ENCODE peak calls at places on chromosomes 13 and 19, in five cellular contexts. One of them, this sample, is unnamed.

GRCh38 chr13:110126391-110126961 is 180.5 kb downstream of the COL4A1 start:
- DNase-seq in tibial nerve: no peak
- DNase-seq in CD8-positive, alpha-beta memory T cell: no peak
- DNase-seq in CD4-positive, CD25-positive, alpha-beta regulatory T cell: no peak
- DNase-seq in RWPE2: no peak
- DNase-seq in this sample: peak

GRCh38 chr13:53017433-53017970 is 11.1 kb upstream of the OLFM4 start:
- DNase-seq in tibial nerve: no peak
- DNase-seq in CD8-positive, alpha-beta memory T cell: no peak
- DNase-seq in CD4-positive, CD25-positive, alpha-beta regulatory T cell: no peak
- DNase-seq in RWPE2: no peak
- DNase-seq in this sample: no peak

GRCh38 chr19:33864311-33864850 is 67.7 kb downstream of the KCTD15 start:
- DNase-seq in tibial nerve: no peak
- DNase-seq in CD8-positive, alpha-beta memory T cell: no peak
- DNase-seq in CD4-positive, CD25-positive, alpha-beta regulatory T cell: no peak
- DNase-seq in RWPE2: no peak
- DNase-seq in this sample: no peak

GRCh38 chr13:36778083-36778671 is 40.8 kb upstream of the RFXAP start:
- DNase-seq in tibial nerve: no peak
- DNase-seq in CD8-positive, alpha-beta memory T cell: no peak
- DNase-seq in CD4-positive, CD25-positive, alpha-beta regulatory T cell: no peak
- DNase-seq in RWPE2: no peak
- DNase-seq in this sample: no peak

GRCh38 chr19:45569619-45570421 is 14.8 kb downstream of the OPA3 start:
- DNase-seq in tibial nerve: no peak
- DNase-seq in CD8-positive, alpha-beta memory T cell: peak
- DNase-seq in CD4-positive, CD25-positive, alpha-beta regulatory T cell: peak
- DNase-seq in RWPE2: no peak
- DNase-seq in this sample: no peak

GRCh38 chr19:38409631-38410133 is 6.8 kb downstream of the FAM98C start:
- DNase-seq in tibial nerve: no peak
- DNase-seq in CD8-positive, alpha-beta memory T cell: no peak
- DNase-seq in CD4-positive, CD25-positive, alpha-beta regulatory T cell: no peak
- DNase-seq in RWPE2: no peak
- DNase-seq in this sample: no peak

GRCh38 chr13:45932611-45933182 is 81.1 kb upstream of the SIAH3 start:
- DNase-seq in tibial nerve: peak
- DNase-seq in CD8-positive, alpha-beta memory T cell: no peak
- DNase-seq in CD4-positive, CD25-positive, alpha-beta regulatory T cell: no peak
- DNase-seq in RWPE2: no peak
- DNase-seq in this sample: no peak

GRCh38 chr19:16234552-16235445 is 37.1 kb downstream of the AP1M1 start:
- DNase-seq in tibial nerve: no peak
- DNase-seq in CD8-positive, alpha-beta memory T cell: no peak
- DNase-seq in CD4-positive, CD25-positive, alpha-beta regulatory T cell: no peak
- DNase-seq in RWPE2: no peak
- DNase-seq in this sample: no peak

GRCh38 chr19:16828990-16829821 is at the start of gene SIN3B:
- DNase-seq in tibial nerve: peak
- DNase-seq in CD8-positive, alpha-beta memory T cell: peak
- DNase-seq in CD4-positive, CD25-positive, alpha-beta regulatory T cell: peak
- DNase-seq in RWPE2: no peak
- DNase-seq in this sample: peak

GRCh38 chr19:45160870-45161714 is at the start of gene NKPD1:
- DNase-seq in tibial nerve: no peak
- DNase-seq in CD8-positive, alpha-beta memory T cell: no peak
- DNase-seq in CD4-positive, CD25-positive, alpha-beta regulatory T cell: no peak
- DNase-seq in RWPE2: no peak
- DNase-seq in this sample: no peak

DNA sequence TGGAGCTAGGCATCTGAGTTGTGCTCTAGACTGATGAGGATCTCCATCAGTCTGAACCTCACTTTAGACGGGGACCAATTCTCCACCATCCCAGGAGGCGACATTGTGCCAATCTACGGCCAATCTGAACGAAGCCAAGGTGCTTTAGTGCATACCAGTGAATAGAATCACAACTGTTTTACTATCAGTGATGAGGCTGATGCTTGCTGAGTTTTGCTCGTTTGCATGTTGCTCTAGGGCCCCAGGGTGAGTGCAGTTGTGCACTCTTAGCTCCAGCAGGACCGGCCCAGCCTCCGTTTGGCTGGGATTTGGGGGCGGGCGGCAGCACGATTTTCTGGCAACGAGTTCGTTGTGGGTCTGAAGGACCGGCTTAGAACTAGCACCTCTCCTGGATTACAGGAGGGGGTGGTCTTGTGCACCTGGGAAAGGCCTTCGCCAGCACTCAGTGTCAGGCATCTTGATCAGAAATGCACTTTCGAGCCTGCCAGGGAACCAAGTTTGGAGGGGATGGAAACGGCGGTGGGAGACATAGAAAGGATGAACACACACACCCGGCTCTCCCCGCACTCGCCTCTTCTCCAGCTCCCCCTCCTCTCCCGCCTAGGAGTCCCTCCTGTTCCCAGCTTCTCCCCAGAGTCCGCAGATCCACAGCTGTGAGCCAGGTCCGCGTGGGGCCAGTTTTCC is 4.4 kb downstream of the GSX1 start:
- DNase-seq in tibial nerve: no peak
- DNase-seq in CD8-positive, alpha-beta memory T cell: no peak
- DNase-seq in CD4-positive, CD25-positive, alpha-beta regulatory T cell: no peak
- DNase-seq in RWPE2: no peak
- DNase-seq in this sample: no peak
- H3K4me3 ChIP-seq in tibial nerve: no peak
- H3K4me3 ChIP-seq in CD8-positive, alpha-beta memory T cell: no peak
- H3K4me3 ChIP-seq in CD4-positive, CD25-positive, alpha-beta regulatory T cell: no peak
- H3K4me3 ChIP-seq in RWPE2: no peak
- H3K4me3 ChIP-seq in this sample: no peak

GRCh38 chr19:6076291-6076665 is 34.0 kb downstream of the RFX2 start:
- DNase-seq in tibial nerve: no peak
- DNase-seq in CD8-positive, alpha-beta memory T cell: no peak
- DNase-seq in CD4-positive, CD25-positive, alpha-beta regulatory T cell: no peak
- DNase-seq in RWPE2: no peak
- DNase-seq in this sample: peak
- H3K27ac ChIP-seq in tibial nerve: no peak
- H3K27ac ChIP-seq in CD8-positive, alpha-beta memory T cell: no peak
- H3K27ac ChIP-seq in CD4-positive, CD25-positive, alpha-beta regulatory T cell: no peak
- H3K27ac ChIP-seq in RWPE2: peak
- H3K27ac ChIP-seq in this sample: peak

GRCh38 chr13:75763511-75763910 is 127.4 kb downstream of the LMO7 start:
- DNase-seq in tibial nerve: no peak
- DNase-seq in CD8-positive, alpha-beta memory T cell: no peak
- DNase-seq in CD4-positive, CD25-positive, alpha-beta regulatory T cell: no peak
- DNase-seq in RWPE2: no peak
- DNase-seq in this sample: no peak
- H3K4me3 ChIP-seq in tibial nerve: peak
- H3K4me3 ChIP-seq in CD8-positive, alpha-beta memory T cell: no peak
- H3K4me3 ChIP-seq in CD4-positive, CD25-positive, alpha-beta regulatory T cell: no peak
- H3K4me3 ChIP-seq in RWPE2: no peak
- H3K4me3 ChIP-seq in this sample: peak

DNA sequence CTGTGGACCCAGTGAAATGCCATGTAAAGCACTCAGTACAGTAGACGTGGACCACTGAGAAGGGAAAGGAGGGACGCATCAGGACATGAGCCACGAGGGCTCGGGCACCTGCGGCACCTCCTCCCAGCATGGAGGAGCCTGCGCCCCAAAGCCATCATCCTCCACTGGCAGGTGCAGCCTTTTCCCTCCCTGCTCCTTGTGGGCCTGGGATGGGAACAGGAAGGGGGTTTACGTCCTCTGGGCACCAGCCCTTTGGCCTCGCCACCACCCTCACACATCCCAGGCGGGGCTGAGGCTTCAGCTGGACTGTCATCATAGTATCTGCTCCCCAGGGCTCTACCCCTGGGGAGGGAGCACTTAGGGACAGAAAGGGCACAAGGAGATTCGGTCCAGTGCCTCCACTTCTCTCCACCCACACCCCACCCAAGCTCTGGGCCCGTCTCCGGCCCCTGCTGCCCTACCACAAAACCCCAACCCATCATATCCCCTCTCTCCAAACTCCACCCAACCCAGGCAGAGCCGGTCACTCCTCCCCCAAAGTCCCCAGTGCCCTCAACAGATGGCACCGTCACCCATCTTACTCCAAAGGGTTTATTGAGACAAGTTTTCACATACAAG is 2.1 kb upstream of the PRKD2 start:
- DNase-seq in tibial nerve: no peak
- DNase-seq in CD8-positive, alpha-beta memory T cell: no peak
- DNase-seq in CD4-positive, CD25-positive, alpha-beta regulatory T cell: no peak
- DNase-seq in RWPE2: peak
- DNase-seq in this sample: no peak
- H3K27ac ChIP-seq in tibial nerve: no peak
- H3K27ac ChIP-seq in CD8-positive, alpha-beta memory T cell: no peak
- H3K27ac ChIP-seq in CD4-positive, CD25-positive, alpha-beta regulatory T cell: peak
- H3K27ac ChIP-seq in RWPE2: peak
- H3K27ac ChIP-seq in this sample: no peak

GRCh38 chr19:40216777-40217026 is 1.5 kb downstream of the TTC9B start:
- DNase-seq in tibial nerve: no peak
- DNase-seq in CD8-positive, alpha-beta memory T cell: no peak
- DNase-seq in CD4-positive, CD25-positive, alpha-beta regulatory T cell: no peak
- DNase-seq in RWPE2: no peak
- DNase-seq in this sample: no peak

GRCh38 chr19:40217027-40217810 is 965 bp downstream of the TTC9B start:
- DNase-seq in tibial nerve: no peak
- DNase-seq in CD8-positive, alpha-beta memory T cell: no peak
- DNase-seq in CD4-positive, CD25-positive, alpha-beta regulatory T cell: peak
- DNase-seq in RWPE2: no peak
- DNase-seq in this sample: no peak

GRCh38 chr19:40216013-40216776 is 2.0 kb downstream of the TTC9B start:
- DNase-seq in tibial nerve: no peak
- DNase-seq in CD8-positive, alpha-beta memory T cell: no peak
- DNase-seq in CD4-positive, CD25-positive, alpha-beta regulatory T cell: no peak
- DNase-seq in RWPE2: no peak
- DNase-seq in this sample: no peak

GRCh38 chr19:40219721-40220276 is 1.6 kb upstream of the TTC9B start:
- DNase-seq in tibial nerve: no peak
- DNase-seq in CD8-positive, alpha-beta memory T cell: no peak
- DNase-seq in CD4-positive, CD25-positive, alpha-beta regulatory T cell: no peak
- DNase-seq in RWPE2: no peak
- DNase-seq in this sample: no peak

GRCh38 chr19:40217921-40218890 is at the start of gene TTC9B:
- DNase-seq in tibial nerve: no peak
- DNase-seq in CD8-positive, alpha-beta memory T cell: peak
- DNase-seq in CD4-positive, CD25-positive, alpha-beta regulatory T cell: peak
- DNase-seq in RWPE2: no peak
- DNase-seq in this sample: no peak
- H3K4me3 ChIP-seq in tibial nerve: no peak
- H3K4me3 ChIP-seq in CD8-positive, alpha-beta memory T cell: no peak
- H3K4me3 ChIP-seq in CD4-positive, CD25-positive, alpha-beta regulatory T cell: no peak
- H3K4me3 ChIP-seq in RWPE2: no peak
- H3K4me3 ChIP-seq in this sample: peak

GRCh38 chr19:50549059-50549926 is 18.9 kb downstream of the LRRC4B start:
- DNase-seq in tibial nerve: no peak
- DNase-seq in CD8-positive, alpha-beta memory T cell: no peak
- DNase-seq in CD4-positive, CD25-positive, alpha-beta regulatory T cell: no peak
- DNase-seq in RWPE2: no peak
- DNase-seq in this sample: no peak
- H3K27ac ChIP-seq in tibial nerve: no peak
- H3K27ac ChIP-seq in CD8-positive, alpha-beta memory T cell: no peak
- H3K27ac ChIP-seq in CD4-positive, CD25-positive, alpha-beta regulatory T cell: no peak
- H3K27ac ChIP-seq in RWPE2: no peak
- H3K27ac ChIP-seq in this sample: peak